ENCODE peak calls at places on chromosomes 13 and 19, in nine cellular contexts. One of them, this sample, is unnamed.

GRCh38 chr13:38563739-38564138 is 123.1 kb upstream of the FREM2 start:
- DNase-seq in neural progenitor cell: no peak
- DNase-seq in HCT116: no peak
- DNase-seq in GM23338: no peak
- DNase-seq in SK-N-SH: no peak
- DNase-seq in PC-3: no peak
- DNase-seq in hepatocyte: no peak
- DNase-seq in OCI-LY7: no peak
- DNase-seq in MM.1S: no peak
- DNase-seq in this sample: no peak

GRCh38 chr19:45884682-45885555 is 1.0 kb downstream of the IRF2BP1 start:
- DNase-seq in neural progenitor cell: peak; percentile 32
- DNase-seq in HCT116: no peak
- DNase-seq in GM23338: peak; percentile 56
- DNase-seq in SK-N-SH: peak; percentile 82
- DNase-seq in PC-3: no peak
- DNase-seq in hepatocyte: no peak
- DNase-seq in OCI-LY7: no peak
- DNase-seq in MM.1S: no peak
- DNase-seq in this sample: peak; percentile 60

GRCh38 chr13:75621147-75621546 is 15.0 kb upstream of the LMO7 start:
- DNase-seq in neural progenitor cell: no peak
- DNase-seq in HCT116: no peak
- DNase-seq in GM23338: no peak
- DNase-seq in SK-N-SH: no peak
- DNase-seq in PC-3: peak; percentile 41
- DNase-seq in hepatocyte: no peak
- DNase-seq in OCI-LY7: no peak
- DNase-seq in MM.1S: no peak
- DNase-seq in this sample: peak; percentile 72

GRCh38 chr19:45477713-45478453 is 10.1 kb downstream of the FOSB start:
- DNase-seq in neural progenitor cell: peak; percentile 64
- DNase-seq in HCT116: no peak
- DNase-seq in GM23338: no peak
- DNase-seq in SK-N-SH: no peak
- DNase-seq in PC-3: peak; percentile 83
- DNase-seq in hepatocyte: peak; percentile 17
- DNase-seq in OCI-LY7: peak; percentile 51
- DNase-seq in MM.1S: no peak
- DNase-seq in this sample: peak; percentile 89

GRCh38 chr13:80873589-80873988 is 532.7 kb upstream of the SPRY2 start:
- DNase-seq in neural progenitor cell: no peak
- DNase-seq in HCT116: no peak
- DNase-seq in GM23338: no peak
- DNase-seq in SK-N-SH: no peak
- DNase-seq in PC-3: peak; percentile 7
- DNase-seq in hepatocyte: no peak
- DNase-seq in OCI-LY7: no peak
- DNase-seq in MM.1S: peak; percentile 56
- DNase-seq in this sample: no peak

GRCh38 chr19:47742636-47743035 is 2.7 kb upstream of the NOP53 start:
- DNase-seq in neural progenitor cell: peak; percentile 26
- DNase-seq in HCT116: no peak
- DNase-seq in GM23338: peak; percentile 53
- DNase-seq in SK-N-SH: no peak
- DNase-seq in PC-3: no peak
- DNase-seq in hepatocyte: no peak
- DNase-seq in OCI-LY7: no peak
- DNase-seq in MM.1S: no peak
- DNase-seq in this sample: peak; percentile 47

GRCh38 chr19:20925481-20925880 is 2.4 kb downstream of the ZNF85 start:
- DNase-seq in neural progenitor cell: no peak
- DNase-seq in HCT116: no peak
- DNase-seq in GM23338: no peak
- DNase-seq in SK-N-SH: no peak
- DNase-seq in PC-3: no peak
- DNase-seq in hepatocyte: no peak
- DNase-seq in OCI-LY7: no peak
- DNase-seq in MM.1S: no peak
- DNase-seq in this sample: no peak

GRCh38 chr13:90738881-90739280 is 608.6 kb upstream of the MIR17HG start:
- DNase-seq in neural progenitor cell: no peak
- DNase-seq in HCT116: no peak
- DNase-seq in GM23338: no peak
- DNase-seq in SK-N-SH: no peak
- DNase-seq in PC-3: no peak
- DNase-seq in hepatocyte: no peak
- DNase-seq in OCI-LY7: no peak
- DNase-seq in MM.1S: no peak
- DNase-seq in this sample: peak; percentile 50

GRCh38 chr19:9857920-9858746 is 23.0 kb downstream of the PIN1 start:
- DNase-seq in neural progenitor cell: no peak
- DNase-seq in HCT116: no peak
- DNase-seq in GM23338: no peak
- DNase-seq in SK-N-SH: no peak
- DNase-seq in PC-3: no peak
- DNase-seq in hepatocyte: no peak
- DNase-seq in OCI-LY7: peak; percentile 16
- DNase-seq in MM.1S: no peak
- DNase-seq in this sample: no peak

GRCh38 chr19:48623556-48624066 is 4.3 kb downstream of the SPHK2 start:
- DNase-seq in neural progenitor cell: peak; percentile 47
- DNase-seq in HCT116: no peak
- DNase-seq in GM23338: no peak
- DNase-seq in SK-N-SH: peak; percentile 65
- DNase-seq in PC-3: no peak
- DNase-seq in hepatocyte: peak; percentile 10
- DNase-seq in OCI-LY7: no peak
- DNase-seq in MM.1S: no peak
- DNase-seq in this sample: no peak

GRCh38 chr13:107764012-107764411 is 451.3 kb downstream of the LIG4 start:
- DNase-seq in neural progenitor cell: no peak
- DNase-seq in HCT116: no peak
- DNase-seq in GM23338: no peak
- DNase-seq in SK-N-SH: no peak
- DNase-seq in PC-3: no peak
- DNase-seq in hepatocyte: no peak
- DNase-seq in OCI-LY7: no peak
- DNase-seq in MM.1S: no peak
- DNase-seq in this sample: no peak

GRCh38 chr19:11420894-11421606 is 1.9 kb upstream of the RGL3 start:
- DNase-seq in neural progenitor cell: peak; percentile 65
- DNase-seq in HCT116: no peak
- DNase-seq in GM23338: peak; percentile 86
- DNase-seq in SK-N-SH: no peak
- DNase-seq in PC-3: no peak
- DNase-seq in hepatocyte: peak; percentile 28
- DNase-seq in OCI-LY7: no peak
- DNase-seq in MM.1S: no peak
- DNase-seq in this sample: no peak

GRCh38 chr19:17766543-17767131 is 15.4 kb downstream of the FCHO1 start:
- DNase-seq in neural progenitor cell: peak; percentile 93
- DNase-seq in HCT116: peak; percentile 88
- DNase-seq in GM23338: peak; percentile 95
- DNase-seq in SK-N-SH: no peak
- DNase-seq in PC-3: peak; percentile 90
- DNase-seq in hepatocyte: peak; percentile 92
- DNase-seq in OCI-LY7: peak; percentile 90
- DNase-seq in MM.1S: no peak
- DNase-seq in this sample: peak; percentile 85

DNA sequence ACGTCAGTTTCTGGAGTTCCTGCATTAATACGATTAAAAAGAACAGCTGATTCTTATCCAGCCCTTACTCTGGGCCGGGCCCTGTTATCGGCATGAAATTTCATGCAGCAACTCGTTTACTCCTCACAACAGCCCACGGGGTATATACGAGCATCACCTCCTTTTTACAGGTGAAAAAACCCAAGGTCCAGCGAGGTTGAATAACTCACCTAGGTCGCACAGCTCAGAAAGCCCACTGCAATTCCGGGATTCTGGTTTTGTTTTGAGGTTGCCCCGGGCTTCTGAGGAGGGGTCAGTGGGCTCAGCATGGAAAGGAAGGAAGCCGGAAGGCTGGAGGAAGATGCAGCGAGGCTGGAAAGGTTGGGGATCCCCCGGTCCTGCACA is 577 bp upstream of the ACP7 start:
- DNase-seq in neural progenitor cell: no peak
- DNase-seq in HCT116: no peak
- DNase-seq in GM23338: no peak
- DNase-seq in SK-N-SH: no peak
- DNase-seq in PC-3: no peak
- DNase-seq in hepatocyte: no peak
- DNase-seq in OCI-LY7: no peak
- DNase-seq in MM.1S: no peak
- DNase-seq in this sample: peak; percentile 16
- H3K27ac ChIP-seq in neural progenitor cell: no peak overlapping the region
- H3K27ac ChIP-seq in HCT116: peak overlapping the region; percentile 28
- H3K27ac ChIP-seq in GM23338: no peak overlapping the region
- H3K27ac ChIP-seq in SK-N-SH: no peak overlapping the region
- H3K27ac ChIP-seq in PC-3: peak overlapping the region; percentile 56
- H3K27ac ChIP-seq in hepatocyte: no peak overlapping the region
- H3K27ac ChIP-seq in OCI-LY7: no peak overlapping the region
- H3K27ac ChIP-seq in MM.1S: no peak overlapping the region
- H3K27ac ChIP-seq in this sample: no peak overlapping the region

GRCh38 chr13:20585371-20585770 is 18.4 kb downstream of the IFT88 start:
- DNase-seq in neural progenitor cell: no peak
- DNase-seq in HCT116: no peak
- DNase-seq in GM23338: no peak
- DNase-seq in SK-N-SH: no peak
- DNase-seq in PC-3: no peak
- DNase-seq in hepatocyte: no peak
- DNase-seq in OCI-LY7: no peak
- DNase-seq in MM.1S: no peak
- DNase-seq in this sample: no peak

GRCh38 chr13:20588529-20589110 is 21.7 kb downstream of the IFT88 start:
- DNase-seq in neural progenitor cell: no peak
- DNase-seq in HCT116: no peak
- DNase-seq in GM23338: no peak
- DNase-seq in SK-N-SH: no peak
- DNase-seq in PC-3: no peak
- DNase-seq in hepatocyte: no peak
- DNase-seq in OCI-LY7: no peak
- DNase-seq in MM.1S: no peak
- DNase-seq in this sample: no peak

GRCh38 chr13:20594276-20594675 is 27.3 kb downstream of the IFT88 start:
- DNase-seq in neural progenitor cell: no peak
- DNase-seq in HCT116: no peak
- DNase-seq in GM23338: no peak
- DNase-seq in SK-N-SH: no peak
- DNase-seq in PC-3: no peak
- DNase-seq in hepatocyte: no peak
- DNase-seq in OCI-LY7: no peak
- DNase-seq in MM.1S: no peak
- DNase-seq in this sample: no peak

GRCh38 chr13:20590568-20590967 is 23.6 kb downstream of the IFT88 start:
- DNase-seq in neural progenitor cell: no peak
- DNase-seq in HCT116: no peak
- DNase-seq in GM23338: no peak
- DNase-seq in SK-N-SH: no peak
- DNase-seq in PC-3: no peak
- DNase-seq in hepatocyte: no peak
- DNase-seq in OCI-LY7: no peak
- DNase-seq in MM.1S: no peak
- DNase-seq in this sample: no peak
- TF ChIP-seq EZH2phosphoT487 in neural progenitor cell: no peak
- TF ChIP-seq EZH2phosphoT487 in HCT116: no peak
- TF ChIP-seq EZH2phosphoT487 in GM23338: no peak
- TF ChIP-seq EZH2phosphoT487 in SK-N-SH: no peak
- TF ChIP-seq EZH2phosphoT487 in PC-3: no peak
- TF ChIP-seq EZH2phosphoT487 in hepatocyte: no peak
- TF ChIP-seq EZH2phosphoT487 in OCI-LY7: no peak
- TF ChIP-seq EZH2phosphoT487 in MM.1S: no peak
- TF ChIP-seq EZH2phosphoT487 in this sample: no peak

DNA sequence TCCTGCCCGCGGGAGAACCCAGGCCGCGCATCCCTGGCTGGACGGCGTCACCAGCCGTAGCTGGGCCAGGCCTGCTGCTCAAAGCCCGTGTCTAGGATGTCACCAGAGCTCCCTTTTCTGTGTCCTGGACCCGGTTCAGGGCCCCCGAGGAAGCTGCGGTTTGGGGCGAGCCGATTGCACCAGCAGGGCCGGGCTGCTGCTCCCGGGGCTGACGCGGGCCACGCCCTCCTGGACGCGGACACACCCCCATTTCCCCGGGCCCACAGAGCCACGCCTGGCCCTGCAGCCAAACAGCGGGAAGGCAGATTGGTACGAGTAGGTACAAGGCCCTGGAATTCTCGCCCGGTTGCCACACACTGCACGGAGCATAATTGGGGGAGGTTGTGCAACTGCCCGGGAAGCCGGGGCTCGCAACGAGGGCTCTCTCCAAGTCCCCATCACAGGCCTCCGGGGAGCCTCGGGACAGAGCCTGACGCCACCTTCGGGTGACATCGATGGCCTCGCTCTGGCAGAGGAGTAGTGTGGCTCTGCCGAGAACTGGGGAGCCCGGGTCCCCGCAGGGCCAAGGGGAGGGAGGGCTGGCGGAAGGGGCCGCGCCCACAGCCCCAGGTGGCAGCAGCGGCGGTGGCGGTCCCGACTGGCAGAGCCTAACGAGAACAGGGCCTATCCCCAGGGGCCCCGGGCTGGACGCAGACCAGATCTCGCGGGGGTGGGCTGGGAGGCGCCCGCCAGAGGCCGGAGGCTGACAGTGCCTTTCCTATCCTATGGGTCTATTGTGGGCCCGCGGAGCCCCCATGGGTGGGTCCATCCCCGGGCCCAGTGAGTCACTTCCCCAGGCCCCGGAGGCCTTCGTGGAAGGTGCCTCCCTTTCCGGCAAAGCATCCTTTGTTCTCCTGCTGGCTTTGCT is 23.5 kb downstream of the KCTD15 start:
- DNase-seq in neural progenitor cell: peak; percentile 80
- DNase-seq in HCT116: no peak
- DNase-seq in GM23338: peak; percentile 84
- DNase-seq in SK-N-SH: peak; percentile 36
- DNase-seq in PC-3: peak; percentile 85
- DNase-seq in hepatocyte: peak; percentile 74
- DNase-seq in OCI-LY7: peak; percentile 54
- DNase-seq in MM.1S: peak; percentile 32
- DNase-seq in this sample: peak; percentile 85
- H3K27ac ChIP-seq in neural progenitor cell: no peak overlapping the region
- H3K27ac ChIP-seq in HCT116: peak overlapping the region; percentile 74
- H3K27ac ChIP-seq in GM23338: peak overlapping the region; percentile 79
- H3K27ac ChIP-seq in SK-N-SH: no peak overlapping the region
- H3K27ac ChIP-seq in PC-3: peak overlapping the region; percentile 99
- H3K27ac ChIP-seq in hepatocyte: peak overlapping the region; percentile 27
- H3K27ac ChIP-seq in OCI-LY7: no peak overlapping the region
- H3K27ac ChIP-seq in MM.1S: no peak overlapping the region
- H3K27ac ChIP-seq in this sample: peak overlapping the region; percentile 47

DNA sequence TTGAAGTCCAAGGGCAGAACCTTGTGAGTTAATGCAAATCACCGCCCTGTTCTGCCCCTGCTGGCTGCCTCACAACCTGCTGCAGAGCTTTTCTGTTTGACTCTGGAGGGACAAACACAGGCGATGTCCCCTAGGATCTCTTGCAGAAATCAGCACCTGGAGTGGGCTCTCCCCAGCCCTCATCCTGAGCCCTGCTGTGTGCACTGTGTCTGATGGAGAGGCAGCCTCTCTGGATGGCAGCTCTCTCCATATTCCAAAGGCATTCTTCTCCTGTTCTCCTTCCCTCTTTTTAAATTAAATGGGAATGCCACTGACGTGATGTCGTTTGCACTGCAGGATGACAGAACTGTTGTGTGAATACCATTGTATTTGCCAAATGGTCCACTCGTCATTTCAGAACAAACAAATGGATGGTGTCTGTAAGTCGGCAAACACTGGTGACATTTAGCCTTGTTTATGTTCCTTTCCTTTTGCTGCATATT is 184.1 kb downstream of the ZNF536 start:
- DNase-seq in neural progenitor cell: peak; percentile 12
- DNase-seq in HCT116: no peak
- DNase-seq in GM23338: peak; percentile 55
- DNase-seq in SK-N-SH: no peak
- DNase-seq in PC-3: no peak
- DNase-seq in hepatocyte: no peak
- DNase-seq in OCI-LY7: no peak
- DNase-seq in MM.1S: no peak
- DNase-seq in this sample: no peak
- TF ChIP-seq EZH2phosphoT487 in neural progenitor cell: no peak
- TF ChIP-seq EZH2phosphoT487 in HCT116: no peak
- TF ChIP-seq EZH2phosphoT487 in GM23338: no peak
- TF ChIP-seq EZH2phosphoT487 in SK-N-SH: no peak
- TF ChIP-seq EZH2phosphoT487 in PC-3: no peak
- TF ChIP-seq EZH2phosphoT487 in hepatocyte: no peak
- TF ChIP-seq EZH2phosphoT487 in OCI-LY7: no peak
- TF ChIP-seq EZH2phosphoT487 in MM.1S: no peak
- TF ChIP-seq EZH2phosphoT487 in this sample: no peak

This sample was measured in GM23248.